ENCODE peak calls at places on chromosomes 6 and 20, in seven cellular contexts. T is BE2C, E is upper lobe of left lung, F is WERI-Rb-1, D is choroid plexus epithelial cell, B is GM06990, O is astrocyte of the spinal cord. Q is an unnamed sample.

GRCh38 chr6:1757133-1757532 is 147.4 kb downstream of the FOXC1 start:
- DNase-seq in T (no peak), E (no peak), F (no peak), D (no peak), B (no peak), O (no peak), Q (no peak)

GRCh38 chr6:13383280-13384163 is 55.2 kb upstream of the TBC1D7 start:
- DNase-seq in T (no peak), E (no peak), F (no peak), D (peak), B (peak), O (no peak), Q (no peak)

GRCh38 chr20:2163757-2164156 is 62.1 kb downstream of the STK35 start:
- DNase-seq in T (no peak), E (no peak), F (no peak), D (no peak), B (no peak), O (no peak), Q (no peak)

GRCh38 chr6:107708435-107708834 is 115.7 kb downstream of the SCML4 start:
- DNase-seq in T (no peak), E (no peak), F (no peak), D (no peak), B (no peak), O (no peak), Q (no peak)

GRCh38 chr6:82385961-82386360 is 22.3 kb downstream of the TPBG start:
- DNase-seq in T (no peak), E (no peak), F (no peak), D (no peak), B (no peak), O (no peak), Q (no peak)

GRCh38 chr20:40197744-40198143 is 491.3 kb downstream of the MAFB start:
- DNase-seq in T (no peak), E (no peak), F (no peak), D (peak), B (no peak), O (peak), Q (no peak)

GRCh38 chr6:43627008-43627825 is 1.8 kb downstream of the GTPBP2 start:
- DNase-seq in T (peak), E (no peak), F (no peak), D (peak), B (no peak), O (peak), Q (no peak)

GRCh38 chr20:24692429-24693190 is 223.2 kb downstream of the SYNDIG1 start:
- DNase-seq in T (no peak), E (no peak), F (no peak), D (no peak), B (no peak), O (no peak), Q (no peak)

GRCh38 chr20:43955244-43956191 is 40.9 kb downstream of the TOX2 start:
- DNase-seq in T (no peak), E (no peak), F (no peak), D (peak), B (peak), O (peak), Q (peak)

GRCh38 chr6:32843979-32844838 is at the start of gene PSMB8:
- DNase-seq in T (peak), E (peak), F (peak), D (peak), B (peak), O (peak), Q (peak)

GRCh38 chr6:52990342-52990741 is 4.7 kb downstream of the GSTA4 start:
- DNase-seq in T (no peak), E (no peak), F (no peak), D (peak), B (no peak), O (peak), Q (no peak)

GRCh38 chr6:58113960-58114359 is 796.5 kb downstream of the PRIM2 start:
- DNase-seq in T (no peak), E (no peak), F (no peak), D (no peak), B (no peak), O (no peak), Q (no peak)

DNA sequence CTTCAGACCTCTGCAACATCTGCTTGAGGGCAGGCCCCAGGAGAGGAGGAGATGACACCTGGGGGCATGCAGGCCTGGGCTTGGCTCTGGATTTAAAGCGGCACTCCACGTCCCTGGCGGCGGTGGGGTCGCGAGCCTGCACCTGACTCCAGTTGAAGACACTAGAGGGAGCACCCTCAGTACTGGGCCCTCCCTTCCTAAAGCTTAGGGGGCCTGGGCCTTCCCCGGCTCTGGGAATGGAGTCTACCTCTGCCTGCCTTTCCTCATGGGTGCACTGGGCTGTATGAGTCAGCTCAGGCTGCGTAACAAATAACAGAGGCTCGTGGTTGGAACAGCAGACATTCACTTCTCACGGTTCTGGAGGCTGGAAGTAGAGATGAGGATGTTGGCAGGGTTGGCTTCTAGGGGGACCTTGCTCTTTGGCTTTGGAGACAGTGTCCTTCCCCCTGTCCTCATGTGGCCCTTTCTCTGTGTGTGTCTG is 117.6 kb upstream of the RPS6KA2 start:
- DNase-seq in T (no peak), E (no peak), F (no peak), D (no peak), B (no peak), O (no peak), Q (no peak)
- TF ChIP-seq CTCF in T (no peak), E (no peak), F (peak), D (no peak), B (no peak), O (no peak), Q (no peak)

GRCh38 chr6:133040025-133040838 is 200.9 kb upstream of the EYA4 start:
- DNase-seq in T (peak), E (no peak), F (peak), D (peak), B (peak), O (peak), Q (no peak)
- TF ChIP-seq CTCF in T (peak), E (no peak), F (peak), D (peak), B (peak), O (peak), Q (no peak)

DNA sequence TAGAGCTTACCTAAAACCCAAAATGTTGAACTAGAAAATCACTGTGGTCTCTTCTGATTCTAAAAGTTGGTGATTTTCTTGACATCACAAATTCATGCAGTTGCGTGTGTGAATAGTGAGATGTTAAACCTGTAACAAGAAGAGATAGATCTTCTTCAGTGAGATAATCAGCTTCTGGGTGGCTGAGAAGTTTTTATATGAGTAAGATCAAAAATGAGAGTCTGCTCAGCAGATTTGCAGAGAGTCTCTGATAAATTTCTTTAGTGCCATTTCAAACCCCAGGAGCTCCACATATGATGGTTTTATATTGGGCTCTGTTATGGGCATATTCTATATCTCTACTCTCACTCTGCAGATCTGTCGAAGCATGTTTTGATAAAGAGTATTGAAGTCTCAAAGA is 185.4 kb downstream of the ZFAND3 start:
- DNase-seq in T (no peak), E (no peak), F (no peak), D (no peak), B (no peak), O (no peak), Q (no peak)
- TF ChIP-seq CTCF in T (no peak), E (no peak), F (no peak), D (no peak), B (no peak), O (no peak), Q (no peak)

DNA sequence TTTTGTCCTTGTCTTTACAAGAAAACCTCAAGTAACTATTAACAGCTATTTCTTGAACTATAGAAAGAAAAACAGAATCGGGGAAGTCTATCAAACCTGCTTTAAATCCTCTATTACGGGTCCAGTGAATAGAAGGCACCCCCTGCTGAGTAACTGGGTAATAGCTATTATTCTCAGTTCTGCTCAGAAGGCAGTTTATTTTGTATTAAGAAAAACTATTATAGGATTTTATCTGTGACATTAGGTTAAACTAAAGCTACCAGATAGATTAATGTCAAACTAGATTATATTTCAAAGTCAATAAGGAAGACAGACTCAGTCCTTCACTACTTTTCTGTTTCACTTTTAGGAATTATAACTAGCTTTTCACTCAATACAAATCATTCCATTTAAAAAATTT is 93.7 kb downstream of the DST start:
- DNase-seq in T (no peak), E (no peak), F (peak), D (peak), B (no peak), O (no peak), Q (no peak)
- TF ChIP-seq CTCF in T (peak), E (no peak), F (no peak), D (no peak), B (peak), O (peak), Q (no peak)

DNA sequence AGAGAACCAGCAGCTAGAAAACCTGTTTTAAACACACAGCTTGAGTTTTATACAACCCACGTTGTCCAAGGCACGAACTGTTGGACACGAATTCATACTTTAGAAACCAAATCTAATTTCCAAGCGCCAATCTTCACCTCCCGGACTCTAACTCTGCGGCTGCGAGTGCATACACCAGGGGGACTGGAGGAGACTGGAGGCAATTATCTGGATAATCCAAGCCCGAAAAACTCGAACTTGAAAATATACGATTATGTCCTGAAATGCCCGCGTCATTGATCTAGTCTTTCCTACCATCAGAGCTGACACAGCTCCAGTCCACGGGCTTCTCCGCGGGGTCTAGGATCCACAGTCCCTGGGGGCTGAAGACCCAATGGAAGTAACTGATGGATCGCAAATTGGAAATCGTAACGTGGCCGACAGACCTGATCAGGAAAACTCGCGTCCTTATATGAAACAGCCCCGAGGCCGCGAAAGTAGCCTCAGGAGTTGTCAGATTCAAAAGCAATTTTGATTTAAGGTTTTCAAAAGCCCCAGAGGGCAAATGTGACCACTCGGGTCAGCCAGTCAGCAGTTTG is 809 bp upstream of the HEY2 start:
- DNase-seq in T (no peak), E (no peak), F (no peak), D (peak), B (no peak), O (peak), Q (no peak)
- TF ChIP-seq CTCF in T (no peak), E (no peak), F (no peak), D (peak), B (no peak), O (no peak), Q (no peak)

DNA sequence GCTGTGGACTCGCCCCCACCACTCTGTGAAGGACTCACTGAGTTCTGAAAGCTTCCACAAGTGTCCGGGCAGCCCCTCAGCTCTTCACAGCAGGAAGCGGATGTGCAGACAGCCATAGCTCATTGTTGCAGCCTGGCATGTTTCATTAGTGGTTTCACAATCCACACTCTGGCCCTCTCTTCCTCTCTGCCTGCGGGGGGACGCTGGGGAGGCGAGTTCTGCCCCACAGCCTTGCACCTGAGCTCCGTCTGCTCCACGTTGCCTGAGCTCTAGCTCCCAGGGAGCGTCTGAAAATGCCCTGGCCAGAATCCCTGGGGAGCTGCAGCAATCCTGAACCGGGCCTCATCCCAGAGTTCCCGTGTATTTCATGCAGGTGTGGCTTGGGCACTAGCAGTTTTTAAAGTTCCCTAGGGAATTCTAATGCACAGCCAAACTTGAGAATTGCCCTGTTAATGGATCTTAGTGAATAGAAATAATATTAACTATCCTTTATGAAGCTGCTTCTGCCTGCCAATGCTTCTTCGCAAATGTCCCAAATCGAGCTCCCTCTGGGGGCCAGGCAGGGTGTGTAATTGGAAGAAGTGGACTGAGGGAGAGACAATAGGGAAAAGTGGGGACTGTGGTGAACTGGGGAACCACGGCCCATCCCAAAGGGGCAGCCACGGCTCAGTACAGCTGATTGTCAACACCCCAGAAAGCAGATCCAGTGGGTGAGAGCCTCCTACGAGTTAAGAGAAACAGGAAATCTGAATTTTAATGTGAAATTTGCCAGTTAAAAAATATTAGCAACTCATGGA is 51.5 kb downstream of the CTCFL start:
- DNase-seq in T (no peak), E (no peak), F (no peak), D (peak), B (peak), O (peak), Q (peak)
- TF ChIP-seq CTCF in T (peak), E (no peak), F (no peak), D (peak), B (peak), O (peak), Q (no peak)

GRCh38 chr6:116218172-116218633 is 35.7 kb downstream of the TSPYL4 start:
- DNase-seq in T (no peak), E (no peak), F (no peak), D (peak), B (no peak), O (peak), Q (no peak)
- TF ChIP-seq CTCF in T (no peak), E (no peak), F (no peak), D (peak), B (peak), O (peak), Q (peak)

GRCh38 chr6:142945071-142945445 is at the start of gene HIVEP2:
- DNase-seq in T (peak), E (peak), F (peak), D (peak), B (peak), O (peak), Q (peak)
- TF ChIP-seq CTCF in T (no peak), E (no peak), F (no peak), D (no peak), B (no peak), O (no peak), Q (no peak)

GRCh38 chr6:17091122-17091521 is 10.7 kb upstream of the STMND1 start:
- DNase-seq in T (no peak), E (no peak), F (no peak), D (peak), B (no peak), O (no peak), Q (no peak)
- TF ChIP-seq CTCF in T (peak), E (no peak), F (peak), D (peak), B (no peak), O (peak), Q (no peak)